ENCODE peak calls at places on chromosomes 6 and 20, in nine cellular contexts. Z, Y, F, N, P, X, R, G and K are unnamed samples.

GRCh38 chr20:33568378-33569289 is 78.7 kb downstream of the CBFA2T2 start:
- DNase-seq in R (peak), X (peak), N (no peak), P (no peak), F (peak), Y (no peak), G (no peak), Z (no peak), K (no peak)

GRCh38 chr20:38680492-38681118 is 43.7 kb upstream of the SLC32A1 start:
- DNase-seq in F (no peak), P (no peak), G (peak), R (peak), Z (no peak), N (peak), Y (no peak), X (no peak), K (peak)

GRCh38 chr20:24948939-24949679 is at the start of gene CST7:
- DNase-seq in N (no peak), F (no peak), R (no peak), Y (peak), X (no peak), P (peak), Z (peak), G (no peak), K (peak)

GRCh38 chr6:5141046-5141445 is 55.9 kb downstream of the PPP1R3G start:
- DNase-seq in R (no peak), N (no peak), G (no peak), P (no peak), Z (no peak), X (no peak), Y (no peak), F (no peak), K (no peak)

GRCh38 chr6:6368684-6369052 is 48.2 kb upstream of the F13A1 start:
- DNase-seq in G (no peak), Y (no peak), Z (no peak), X (no peak), N (no peak), R (no peak), P (no peak), F (no peak), K (peak)

GRCh38 chr6:38612386-38612965 is 27.3 kb downstream of the BTBD9 start:
- DNase-seq in N (peak), Y (no peak), F (no peak), P (no peak), R (peak), Z (no peak), X (no peak), G (peak), K (no peak)

GRCh38 chr6:107607109-107607508 is 117.2 kb downstream of the SOBP start:
- DNase-seq in N (no peak), P (no peak), Z (peak), G (no peak), X (peak), Y (no peak), R (peak), F (no peak), K (no peak)

GRCh38 chr20:31894980-31895675 is 24.7 kb downstream of the TTLL9 start:
- DNase-seq in G (peak), Z (peak), N (peak), R (peak), Y (peak), P (peak), X (peak), F (peak), K (peak)

GRCh38 chr20:52087471-52087870 is 104.1 kb downstream of the ZFP64 start:
- DNase-seq in X (no peak), R (no peak), N (no peak), Y (no peak), Z (no peak), F (no peak), P (no peak), G (no peak), K (no peak)

GRCh38 chr6:41604006-41604405 is 34.3 kb upstream of the MDFI start:
- DNase-seq in Z (no peak), Y (no peak), N (no peak), R (no peak), G (no peak), P (no peak), X (no peak), F (no peak), K (no peak)

GRCh38 chr6:3355358-3356055 is 96.8 kb downstream of the PSMG4 start:
- DNase-seq in X (no peak), Z (peak), F (peak), R (no peak), N (peak), P (no peak), G (peak), Y (no peak), K (peak)

GRCh38 chr6:31581511-31582229 is 554 bp downstream of the LTB start:
- DNase-seq in Y (no peak), N (no peak), R (no peak), Z (no peak), F (no peak), P (no peak), G (no peak), X (no peak), K (no peak)

GRCh38 chr6:28269492-28269891 is 2.5 kb downstream of the ZSCAN26 start:
- DNase-seq in Y (no peak), F (no peak), N (peak), X (no peak), R (peak), G (peak), P (no peak), Z (no peak), K (peak)

GRCh38 chr6:158398252-158399024 is 86.2 kb downstream of the TULP4 start:
- DNase-seq in Y (no peak), P (no peak), Z (no peak), F (no peak), R (no peak), X (no peak), N (no peak), G (no peak), K (no peak)

GRCh38 chr6:160077526-160077925 is 44.1 kb upstream of the SLC22A1 start:
- DNase-seq in F (no peak), P (no peak), G (peak), Y (no peak), X (no peak), N (no peak), Z (no peak), R (no peak), K (no peak)

GRCh38 chr6:64330694-64331309 is 695.2 kb downstream of the PHF3 start:
- DNase-seq in Z (peak), N (peak), Y (no peak), G (peak), F (peak), X (peak), R (peak), P (peak), K (peak)

GRCh38 chr6:27188885-27189418 is 58.5 kb upstream of the PRSS16 start:
- DNase-seq in G (peak), N (peak), Y (no peak), F (peak), X (peak), P (peak), Z (peak), R (peak), K (peak)

GRCh38 chr6:167469101-167469500 is 144.2 kb downstream of the TTLL2 start:
- DNase-seq in X (no peak), Z (no peak), N (no peak), R (no peak), F (no peak), G (no peak), Y (no peak), P (no peak), K (no peak)

GRCh38 chr20:60238992-60239655 is 280.9 kb downstream of the CDH26 start:
- DNase-seq in N (no peak), X (no peak), Z (no peak), Y (no peak), F (no peak), P (no peak), R (no peak), G (no peak), K (no peak)

GRCh38 chr6:18155273-18155863 is at the start of gene KDM1B:
- DNase-seq in N (peak), X (peak), G (peak), P (peak), R (peak), F (peak), Y (peak), Z (peak), K (peak)

GRCh38 chr6:169170583-169170955 is 83.1 kb downstream of the THBS2 start:
- DNase-seq in P (no peak), G (no peak), N (no peak), Z (no peak), F (no peak), X (no peak), Y (no peak), R (no peak), K (no peak)

GRCh38 chr20:62900692-62901584 is 25.4 kb downstream of the DIDO1 start:
- DNase-seq in X (no peak), G (no peak), P (no peak), N (no peak), R (no peak), Y (no peak), Z (no peak), F (no peak), K (no peak)

GRCh38 chr6:99434702-99435530 is 9.8 kb upstream of the PNISR start:
- DNase-seq in Y (no peak), R (peak), X (peak), P (no peak), Z (no peak), G (peak), F (no peak), N (peak), K (peak)

GRCh38 chr6:145070791-145071190 is 664.5 kb downstream of the EPM2A start:
- DNase-seq in R (no peak), F (no peak), G (peak), Y (no peak), X (no peak), N (peak), Z (no peak), P (no peak), K (no peak)

GRCh38 chr6:34743625-34744293 is 13.5 kb upstream of the SNRPC start:
- DNase-seq in Z (no peak), F (no peak), P (no peak), Y (no peak), N (no peak), G (no peak), X (no peak), R (no peak), K (no peak)

GRCh38 chr6:142325111-142325510 is 23.3 kb downstream of the ADGRG6 start:
- DNase-seq in R (no peak), P (no peak), X (no peak), N (no peak), G (no peak), F (no peak), Y (no peak), Z (no peak), K (no peak)

GRCh38 chr6:167293088-167293589 is 2.0 kb downstream of the UNC93A start:
- DNase-seq in Y (no peak), X (no peak), Z (no peak), F (no peak), N (no peak), P (no peak), G (no peak), R (no peak), K (no peak)

GRCh38 chr6:139452176-139452876 is 77.9 kb upstream of the CITED2 start:
- DNase-seq in N (peak), G (peak), R (peak), Z (no peak), F (no peak), Y (no peak), X (peak), P (no peak), K (no peak)

GRCh38 chr20:62142252-62143117 is 709 bp downstream of the PSMA7 start:
- DNase-seq in R (no peak), P (no peak), Y (no peak), Z (no peak), X (no peak), G (no peak), N (no peak), F (no peak), K (no peak)

GRCh38 chr6:112145080-112145573 is 57.7 kb downstream of the FAM229B start:
- DNase-seq in G (no peak), Z (no peak), N (no peak), Y (no peak), F (no peak), X (no peak), P (no peak), R (no peak), K (no peak)

GRCh38 chr6:137217801-137218472 is 1.2 kb downstream of the IFNGR1 start:
- DNase-seq in R (peak), Z (no peak), F (no peak), X (no peak), Y (no peak), N (peak), G (peak), P (peak), K (peak)

GRCh38 chr6:31053873-31054272 is 43.6 kb downstream of the MUC22 start:
- DNase-seq in F (peak), Z (peak), Y (no peak), R (no peak), N (no peak), X (no peak), P (no peak), G (no peak), K (no peak)